ENCODE peak calls at places on chromosomes 4 and X, in ten cellular contexts. G is dorsolateral prefrontal cortex; P is CD8-positive, alpha-beta T cell; V is heart left ventricle; B is kidney; F is GM23248; H is CD4-positive, alpha-beta memory T cell; Y is suprapubic skin; U is A549; R is brain microvascular endothelial cell. E is an unnamed sample.

GRCh38 chr4:164136181-164136616 is 617.7 kb upstream of the SMIM31 start:
- DNase-seq in G (no peak), P (no peak), V (no peak), B (no peak), F (no peak), H (no peak), Y (no peak), U (no peak), R (peak; percentile 29), E (no peak)

GRCh38 chrX:17032351-17032750 is 85.9 kb downstream of the REPS2 start:
- DNase-seq in G (no peak), P (no peak), V (no peak), B (no peak), F (peak; percentile 59), H (no peak), Y (no peak), U (peak; percentile 7), R (peak; percentile 4), E (no peak)

GRCh38 chrX:49184294-49185061 is 1.7 kb downstream of the PRICKLE3 start:
- DNase-seq in G (peak; percentile 66), P (no peak), V (peak; percentile 88), B (peak; percentile 97), F (peak; percentile 92), H (peak; percentile 53), Y (peak; percentile 96), U (peak; percentile 69), R (peak; percentile 83), E (peak; percentile 91)

GRCh38 chr4:32203340-32203739 is 1483.2 kb downstream of the PCDH7 start:
- DNase-seq in G (no peak), P (no peak), V (no peak), B (no peak), F (no peak), H (no peak), Y (no peak), U (no peak), R (no peak), E (no peak)

GRCh38 chr4:475962-476361 is 23.0 kb downstream of the ZNF721 start:
- DNase-seq in G (no peak), P (no peak), V (no peak), B (no peak), F (no peak), H (no peak), Y (no peak), U (no peak), R (no peak), E (no peak)

GRCh38 chrX:119251381-119251780 is 15.3 kb downstream of the PGRMC1 start:
- DNase-seq in G (no peak), P (no peak), V (no peak), B (no peak), F (no peak), H (no peak), Y (no peak), U (no peak), R (no peak), E (no peak)

GRCh38 chr4:151675366-151676060 is 85.3 kb downstream of the GATB start:
- DNase-seq in G (no peak), P (no peak), V (no peak), B (no peak), F (peak; percentile 57), H (no peak), Y (no peak), U (no peak), R (no peak), E (no peak)

GRCh38 chr4:55321707-55322264 is 24.3 kb upstream of the SRD5A3 start:
- DNase-seq in G (peak; percentile 76), P (no peak), V (peak; percentile 71), B (no peak), F (peak; percentile 84), H (no peak), Y (peak; percentile 84), U (peak; percentile 25), R (peak; percentile 85), E (peak; percentile 28)

GRCh38 chrX:152904151-152905080 is 6.5 kb downstream of the ZNF185 start:
- DNase-seq in G (no peak), P (no peak), V (peak; percentile 19), B (peak; percentile 73), F (peak; percentile 81), H (no peak), Y (no peak), U (peak; percentile 75), R (peak; percentile 51), E (no peak)

GRCh38 chrX:53319614-53320542 is 38.5 kb upstream of the IQSEC2 start:
- DNase-seq in G (no peak), P (no peak), V (no peak), B (no peak), F (peak; percentile 58), H (no peak), Y (no peak), U (no peak), R (no peak), E (no peak)

GRCh38 chr4:9409793-9410192 is 34.4 kb upstream of the DEFB131A start:
- DNase-seq in G (no peak), P (no peak), V (no peak), B (no peak), F (no peak), H (no peak), Y (no peak), U (no peak), R (no peak), E (no peak)

GRCh38 chr4:152106113-152106763 is 345.4 kb upstream of the GATB start:
- DNase-seq in G (peak; percentile 68), P (no peak), V (peak; percentile 63), B (peak; percentile 84), F (peak; percentile 97), H (no peak), Y (no peak), U (peak; percentile 69), R (peak; percentile 91), E (peak; percentile 61)

DNA sequence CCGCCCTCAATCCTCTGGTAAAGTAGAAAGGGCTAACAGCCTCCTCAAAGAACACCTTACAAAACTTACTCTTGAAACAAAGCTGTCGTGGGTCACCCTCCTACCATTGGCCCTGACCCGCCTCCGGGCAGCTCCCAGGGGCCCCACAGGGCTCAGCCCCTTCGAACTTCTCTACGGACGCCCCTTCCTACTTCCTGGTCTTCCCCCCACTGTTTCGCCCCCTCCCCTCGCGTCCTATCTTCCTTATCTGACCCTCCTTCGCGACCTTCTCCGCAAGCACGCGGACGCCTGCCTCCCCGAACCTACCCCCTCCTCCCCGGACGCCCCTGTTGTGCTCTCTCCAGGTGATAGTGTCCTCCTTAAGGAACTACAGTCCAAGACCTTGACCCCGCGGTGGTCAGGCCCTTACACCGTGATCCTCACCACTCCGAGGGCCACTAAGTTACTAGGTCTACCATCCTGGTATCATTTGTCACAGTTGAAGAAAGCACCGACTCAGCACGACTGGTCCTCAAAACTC is 963.1 kb downstream of the RPA4 start:
- DNase-seq in G (no peak), P (no peak), V (no peak), B (peak; percentile 46), F (no peak), H (no peak), Y (no peak), U (no peak), R (no peak), E (no peak)
- H3K27ac ChIP-seq in G (no peak overlapping the region), P (no peak overlapping the region), V (no peak overlapping the region), B (no peak overlapping the region), F (no peak overlapping the region), H (no peak overlapping the region), Y (no peak overlapping the region), U (no peak overlapping the region), R (no peak overlapping the region), E (no peak overlapping the region)

DNA sequence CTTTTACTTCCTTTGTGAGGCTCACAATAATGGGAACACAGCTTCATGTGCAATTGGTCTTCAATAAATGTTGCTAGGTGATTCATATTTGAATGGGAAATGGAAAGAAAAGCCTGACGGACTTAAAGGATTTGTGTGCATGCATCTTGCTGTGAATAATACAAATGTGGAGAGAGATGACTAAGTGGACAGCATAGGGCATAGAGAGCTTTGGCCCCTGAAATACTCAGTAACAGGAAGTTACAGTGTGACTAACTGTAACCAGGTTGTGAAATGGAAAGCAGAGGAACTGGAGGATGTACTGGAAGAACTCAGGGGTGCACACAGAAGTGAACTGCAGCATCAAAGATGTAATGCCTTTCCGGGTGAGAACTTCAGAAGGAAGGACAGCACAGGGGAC is 206.7 kb downstream of the MGST2 start:
- DNase-seq in G (no peak), P (no peak), V (no peak), B (no peak), F (peak; percentile 97), H (no peak), Y (no peak), U (no peak), R (peak; percentile 91), E (no peak)
- H3K27ac ChIP-seq in G (no peak overlapping the region), P (no peak overlapping the region), V (no peak overlapping the region), B (no peak overlapping the region), F (peak overlapping the region; percentile 88), H (no peak overlapping the region), Y (no peak overlapping the region), U (peak overlapping the region; percentile 49), R (peak overlapping the region; percentile 44), E (no peak overlapping the region)

DNA sequence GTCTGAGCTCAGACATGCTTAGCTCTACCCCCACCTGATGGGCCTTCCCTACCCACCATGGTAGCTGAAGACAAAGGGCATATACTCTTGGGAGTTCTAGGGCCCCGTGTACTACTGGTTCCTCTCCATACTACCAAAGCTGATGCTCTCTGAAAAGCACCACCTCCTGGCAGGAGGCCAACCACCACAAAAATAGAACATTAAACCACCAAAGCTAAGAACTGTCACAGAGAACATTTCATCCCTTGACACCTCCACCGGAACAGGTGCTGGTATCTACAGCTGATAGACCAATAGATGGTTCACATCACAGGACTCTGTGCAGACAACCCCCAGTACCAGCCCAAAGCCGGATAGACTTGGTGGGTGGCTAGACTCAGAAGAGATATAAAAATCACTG is 13.4 kb downstream of the EDA2R start:
- DNase-seq in G (no peak), P (no peak), V (no peak), B (no peak), F (no peak), H (no peak), Y (no peak), U (no peak), R (no peak), E (no peak)
- H3K27ac ChIP-seq in G (no peak overlapping the region), P (no peak overlapping the region), V (no peak overlapping the region), B (no peak overlapping the region), F (no peak overlapping the region), H (no peak overlapping the region), Y (no peak overlapping the region), U (peak overlapping the region; percentile 35), R (no peak overlapping the region), E (no peak overlapping the region)

GRCh38 chr4:187942968-187943367 is 52.6 kb upstream of the ZFP42 start:
- DNase-seq in G (no peak), P (no peak), V (no peak), B (no peak), F (no peak), H (no peak), Y (no peak), U (no peak), R (no peak), E (no peak)
- H3K27ac ChIP-seq in G (no peak overlapping the region), P (no peak overlapping the region), V (no peak overlapping the region), B (no peak overlapping the region), F (no peak overlapping the region), H (no peak overlapping the region), Y (no peak overlapping the region), U (no peak overlapping the region), R (no peak overlapping the region), E (no peak overlapping the region)

GRCh38 chr4:8236920-8237195 is 32.7 kb upstream of the HTRA3 start:
- DNase-seq in G (no peak), P (no peak), V (no peak), B (no peak), F (no peak), H (peak; percentile 9), Y (no peak), U (no peak), R (no peak), E (no peak)
- H3K27ac ChIP-seq in G (no peak overlapping the region), P (no peak overlapping the region), V (no peak overlapping the region), B (no peak overlapping the region), F (no peak overlapping the region), H (no peak overlapping the region), Y (no peak overlapping the region), U (no peak overlapping the region), R (no peak overlapping the region), E (no peak overlapping the region)

GRCh38 chr4:105989411-105990242 is 94.4 kb downstream of the NPNT start:
- DNase-seq in G (no peak), P (no peak), V (no peak), B (no peak), F (no peak), H (no peak), Y (no peak), U (no peak), R (no peak), E (no peak)
- H3K27ac ChIP-seq in G (no peak overlapping the region), P (no peak overlapping the region), V (peak overlapping the region; percentile 7), B (peak overlapping the region; percentile 80), F (no peak overlapping the region), H (no peak overlapping the region), Y (no peak overlapping the region), U (no peak overlapping the region), R (no peak overlapping the region), E (peak overlapping the region; percentile 76)